ENCODE peak calls at places on chromosomes 13 and 19, in eight cellular contexts. M is cardiac fibroblast; P is RKO; V is stimulated activated CD4-positive, alpha-beta T cell treated with anti-CD3 and anti-CD28 coated beads, TNF-alpha, amount 100 ng/mL, for 24 hours; I is NCI-H1436; T is suprapubic skin; Q is stimulated activated CD8-positive, alpha-beta memory T cell treated with anti-CD3 and anti-CD28 coated beads, Interleukin-2, amount 100 ng/mL, for 48 hours; X is activated naive CD4-positive, alpha-beta T cell. G is an unnamed sample.

GRCh38 chr13:76481738-76482137 is 404.5 kb downstream of the KCTD12 start:
- DNase-seq in P (no peak), V (no peak), Q (no peak), M (peak), T (no peak), X (no peak), I (no peak), G (no peak)

GRCh38 chr13:80215368-80215767 is 125.6 kb downstream of the SPRY2 start:
- DNase-seq in V (no peak), T (no peak), I (no peak), M (peak), X (no peak), Q (no peak), P (no peak), G (no peak)

GRCh38 chr13:113860051-113860471 is 3.8 kb downstream of the GAS6 start:
- DNase-seq in I (no peak), P (no peak), Q (no peak), X (no peak), T (peak), M (no peak), V (no peak), G (no peak)

GRCh38 chr19:35505956-35506355 is 7.5 kb downstream of the DMKN start:
- DNase-seq in X (no peak), V (no peak), M (no peak), I (no peak), Q (no peak), T (no peak), P (no peak), G (no peak)

GRCh38 chr13:38363219-38363618 is 13.6 kb downstream of the UFM1 start:
- DNase-seq in T (no peak), P (no peak), X (no peak), M (no peak), I (no peak), V (no peak), Q (no peak), G (no peak)

GRCh38 chr13:73090116-73090811 is 31.5 kb downstream of the KLF5 start:
- DNase-seq in X (no peak), V (no peak), Q (no peak), M (peak), P (peak), I (peak), T (no peak), G (peak)

GRCh38 chr19:5587071-5587455 is 19.3 kb upstream of the TINCR start:
- DNase-seq in I (no peak), T (no peak), M (no peak), Q (no peak), X (no peak), P (no peak), V (no peak), G (no peak)

GRCh38 chr19:14113762-14114414 is 3.7 kb downstream of the PRKACA start:
- DNase-seq in T (no peak), Q (peak), P (peak), X (no peak), V (peak), M (no peak), I (no peak), G (no peak)

GRCh38 chr19:51327066-51327985 is 14.6 kb downstream of the VSIG10L start:
- DNase-seq in Q (peak), P (no peak), X (no peak), M (peak), T (peak), I (no peak), V (peak), G (no peak)

GRCh38 chr13:43911871-43912270 is 32.2 kb downstream of the LACC1 start:
- DNase-seq in X (no peak), P (no peak), Q (no peak), V (no peak), M (no peak), T (no peak), I (peak), G (no peak)

GRCh38 chr13:111326981-111327642 is 6.7 kb downstream of the TEX29 start:
- DNase-seq in V (no peak), T (peak), Q (no peak), M (no peak), P (no peak), X (no peak), I (no peak), G (no peak)

GRCh38 chr19:42150940-42151339 is 18.7 kb upstream of the POU2F2 start:
- DNase-seq in M (no peak), X (no peak), I (no peak), V (no peak), P (no peak), T (no peak), Q (no peak), G (no peak)

GRCh38 chr19:45876411-45877197 is 9.3 kb downstream of the IRF2BP1 start:
- DNase-seq in V (peak), X (no peak), M (peak), Q (no peak), P (no peak), T (no peak), I (no peak), G (no peak)

GRCh38 chr19:35856546-35857149 is at the start of gene KIRREL2:
- DNase-seq in X (no peak), I (no peak), Q (no peak), V (no peak), T (no peak), M (no peak), P (no peak), G (no peak)

GRCh38 chr13:26485786-26486185 is 71.7 kb upstream of the WASF3 start:
- DNase-seq in P (no peak), Q (no peak), M (no peak), T (peak), V (no peak), I (no peak), X (no peak), G (no peak)

GRCh38 chr19:290539-291521 is at the start of gene PLPP2:
- DNase-seq in P (peak), X (no peak), V (peak), T (no peak), Q (no peak), M (peak), I (peak), G (no peak)

GRCh38 chr13:44049546-44049945 is 169.8 kb downstream of the LACC1 start:
- DNase-seq in X (no peak), T (no peak), I (no peak), Q (no peak), M (no peak), P (no peak), V (no peak), G (no peak)

GRCh38 chr19:9128171-9128570 is 1.4 kb upstream of the OR7G3 start:
- DNase-seq in T (no peak), Q (no peak), I (no peak), M (peak), X (no peak), P (no peak), V (no peak), G (no peak)

GRCh38 chr13:70107498-70108271 is at the start of gene ATXN8OS:
- DNase-seq in M (no peak), Q (no peak), T (no peak), V (no peak), P (no peak), I (no peak), X (no peak), G (no peak)

GRCh38 chr13:42574435-42575311 is 721 bp downstream of the TNFSF11 start:
- DNase-seq in T (no peak), M (no peak), Q (peak), P (no peak), V (peak), I (no peak), X (peak), G (no peak)

GRCh38 chr13:111302045-111302722 is 18.3 kb upstream of the TEX29 start:
- DNase-seq in P (no peak), X (no peak), Q (no peak), T (no peak), I (no peak), M (no peak), V (no peak), G (no peak)

GRCh38 chr13:112506046-112506445 is 81.9 kb downstream of the TUBGCP3 start:
- DNase-seq in X (no peak), M (no peak), P (no peak), Q (no peak), V (no peak), T (no peak), I (no peak), G (no peak)

GRCh38 chr13:108924154-108924940 is 294.9 kb downstream of the MYO16 start:
- DNase-seq in M (no peak), T (no peak), I (no peak), V (no peak), Q (no peak), P (peak), X (no peak), G (no peak)

GRCh38 chr13:24497742-24498141 is 14.8 kb downstream of the PARP4 start:
- DNase-seq in I (no peak), P (no peak), V (no peak), X (no peak), T (no peak), Q (no peak), M (no peak), G (no peak)

GRCh38 chr13:50993908-50994307 is 84.3 kb downstream of the RNASEH2B start:
- DNase-seq in Q (no peak), M (peak), V (no peak), P (no peak), X (no peak), I (no peak), T (no peak), G (no peak)

GRCh38 chr19:39483141-39483540 is 2.5 kb downstream of the TIMM50 start:
- DNase-seq in M (no peak), X (no peak), V (no peak), T (no peak), P (no peak), I (no peak), Q (no peak), G (no peak)

GRCh38 chr13:37460211-37460610 is 138.4 kb downstream of the POSTN start:
- DNase-seq in I (no peak), Q (no peak), X (no peak), M (no peak), P (no peak), T (no peak), V (no peak), G (no peak)

GRCh38 chr13:39451860-39452301 is 151.1 kb downstream of the LHFPL6 start:
- DNase-seq in Q (no peak), I (no peak), V (no peak), T (no peak), X (no peak), M (peak), P (no peak), G (no peak)